ENCODE peak calls at places on chromosome 7, in seven cellular contexts. One of them, this sample, is unnamed. For H3K36me3, the result is how much of the 10 kb centered on the place peaks cover.

GRCh38 chr7:50333266-50333665 is 28.8 kb downstream of the IKZF1 start:
- DNase-seq in prostate gland: no peak
- DNase-seq in heart right ventricle: no peak
- DNase-seq in IMR-90: no peak
- DNase-seq in PC-9: no peak
- DNase-seq in SK-N-SH: peak
- DNase-seq in cardiac muscle cell: no peak
- DNase-seq in this sample: peak

GRCh38 chr7:28272461-28272877 is 91.9 kb upstream of the JAZF1 start:
- DNase-seq in prostate gland: no peak
- DNase-seq in heart right ventricle: peak
- DNase-seq in IMR-90: peak
- DNase-seq in PC-9: no peak
- DNase-seq in SK-N-SH: peak
- DNase-seq in cardiac muscle cell: peak
- DNase-seq in this sample: peak

GRCh38 chr7:36360244-36360643 is 29.4 kb upstream of the ANLN start:
- DNase-seq in prostate gland: no peak
- DNase-seq in heart right ventricle: no peak
- DNase-seq in IMR-90: no peak
- DNase-seq in PC-9: no peak
- DNase-seq in SK-N-SH: no peak
- DNase-seq in cardiac muscle cell: no peak
- DNase-seq in this sample: no peak

GRCh38 chr7:137882806-137883205 is 36.0 kb upstream of the DGKI start:
- DNase-seq in prostate gland: no peak
- DNase-seq in heart right ventricle: no peak
- DNase-seq in IMR-90: peak
- DNase-seq in PC-9: no peak
- DNase-seq in SK-N-SH: no peak
- DNase-seq in cardiac muscle cell: no peak
- DNase-seq in this sample: no peak

GRCh38 chr7:20786779-20787651 is at the start of gene SP8:
- DNase-seq in prostate gland: peak
- DNase-seq in heart right ventricle: peak
- DNase-seq in IMR-90: peak
- DNase-seq in PC-9: no peak
- DNase-seq in SK-N-SH: peak
- DNase-seq in cardiac muscle cell: no peak
- DNase-seq in this sample: no peak

GRCh38 chr7:101138149-101138870 is 11.4 kb downstream of the SERPINE1 start:
- DNase-seq in prostate gland: peak
- DNase-seq in heart right ventricle: peak
- DNase-seq in IMR-90: peak
- DNase-seq in PC-9: peak
- DNase-seq in SK-N-SH: peak
- DNase-seq in cardiac muscle cell: peak
- DNase-seq in this sample: peak

GRCh38 chr7:139416405-139416804 is 56.7 kb downstream of the LUC7L2 start:
- DNase-seq in prostate gland: no peak
- DNase-seq in heart right ventricle: no peak
- DNase-seq in IMR-90: no peak
- DNase-seq in PC-9: no peak
- DNase-seq in SK-N-SH: no peak
- DNase-seq in cardiac muscle cell: no peak
- DNase-seq in this sample: no peak

GRCh38 chr7:67636363-67637355 is 640.0 kb downstream of the TYW1 start:
- DNase-seq in prostate gland: no peak
- DNase-seq in heart right ventricle: no peak
- DNase-seq in IMR-90: no peak
- DNase-seq in PC-9: no peak
- DNase-seq in SK-N-SH: no peak
- DNase-seq in cardiac muscle cell: peak
- DNase-seq in this sample: no peak

GRCh38 chr7:148975896-148976295 is 52.4 kb downstream of the PDIA4 start:
- DNase-seq in prostate gland: no peak
- DNase-seq in heart right ventricle: no peak
- DNase-seq in IMR-90: no peak
- DNase-seq in PC-9: no peak
- DNase-seq in SK-N-SH: no peak
- DNase-seq in cardiac muscle cell: no peak
- DNase-seq in this sample: no peak

GRCh38 chr7:82050134-82050533 is 280.3 kb upstream of the HGF start:
- DNase-seq in prostate gland: no peak
- DNase-seq in heart right ventricle: no peak
- DNase-seq in IMR-90: peak
- DNase-seq in PC-9: peak
- DNase-seq in SK-N-SH: no peak
- DNase-seq in cardiac muscle cell: peak
- DNase-seq in this sample: no peak

GRCh38 chr7:106778656-106779250 is 86.3 kb upstream of the PIK3CG start:
- DNase-seq in prostate gland: no peak
- DNase-seq in heart right ventricle: no peak
- DNase-seq in IMR-90: peak
- DNase-seq in PC-9: peak
- DNase-seq in SK-N-SH: no peak
- DNase-seq in cardiac muscle cell: no peak
- DNase-seq in this sample: no peak

GRCh38 chr7:41641006-41641714 is 61.7 kb downstream of the INHBA start:
- DNase-seq in prostate gland: no peak
- DNase-seq in heart right ventricle: no peak
- DNase-seq in IMR-90: peak
- DNase-seq in PC-9: no peak
- DNase-seq in SK-N-SH: no peak
- DNase-seq in cardiac muscle cell: no peak
- DNase-seq in this sample: no peak

GRCh38 chr7:786472-787255 is 45.6 kb upstream of the SUN1 start:
- DNase-seq in prostate gland: peak
- DNase-seq in heart right ventricle: peak
- DNase-seq in IMR-90: peak
- DNase-seq in PC-9: peak
- DNase-seq in SK-N-SH: peak
- DNase-seq in cardiac muscle cell: peak
- DNase-seq in this sample: peak

GRCh38 chr7:783556-784490 is 48.5 kb upstream of the SUN1 start:
- DNase-seq in prostate gland: no peak
- DNase-seq in heart right ventricle: no peak
- DNase-seq in IMR-90: no peak
- DNase-seq in PC-9: no peak
- DNase-seq in SK-N-SH: no peak
- DNase-seq in cardiac muscle cell: no peak
- DNase-seq in this sample: no peak

GRCh38 chr7:785416-785815 is 46.9 kb upstream of the SUN1 start:
- DNase-seq in prostate gland: no peak
- DNase-seq in heart right ventricle: no peak
- DNase-seq in IMR-90: no peak
- DNase-seq in PC-9: no peak
- DNase-seq in SK-N-SH: no peak
- DNase-seq in cardiac muscle cell: no peak
- DNase-seq in this sample: no peak

GRCh38 chr7:782718-783449 is 49.4 kb upstream of the SUN1 start:
- DNase-seq in prostate gland: no peak
- DNase-seq in heart right ventricle: no peak
- DNase-seq in IMR-90: no peak
- DNase-seq in PC-9: no peak
- DNase-seq in SK-N-SH: no peak
- DNase-seq in cardiac muscle cell: no peak
- DNase-seq in this sample: no peak

GRCh38 chr7:784971-785370 is 47.3 kb upstream of the SUN1 start:
- DNase-seq in prostate gland: no peak
- DNase-seq in heart right ventricle: no peak
- DNase-seq in IMR-90: no peak
- DNase-seq in PC-9: no peak
- DNase-seq in SK-N-SH: no peak
- DNase-seq in cardiac muscle cell: no peak
- DNase-seq in this sample: no peak
- H3K36me3 ChIP-seq in prostate gland: under half
- H3K36me3 ChIP-seq in heart right ventricle: half or more
- H3K36me3 ChIP-seq in IMR-90: under half
- H3K36me3 ChIP-seq in PC-9: under half
- H3K36me3 ChIP-seq in SK-N-SH: half or more
- H3K36me3 ChIP-seq in cardiac muscle cell: under half
- H3K36me3 ChIP-seq in this sample: under half

DNA sequence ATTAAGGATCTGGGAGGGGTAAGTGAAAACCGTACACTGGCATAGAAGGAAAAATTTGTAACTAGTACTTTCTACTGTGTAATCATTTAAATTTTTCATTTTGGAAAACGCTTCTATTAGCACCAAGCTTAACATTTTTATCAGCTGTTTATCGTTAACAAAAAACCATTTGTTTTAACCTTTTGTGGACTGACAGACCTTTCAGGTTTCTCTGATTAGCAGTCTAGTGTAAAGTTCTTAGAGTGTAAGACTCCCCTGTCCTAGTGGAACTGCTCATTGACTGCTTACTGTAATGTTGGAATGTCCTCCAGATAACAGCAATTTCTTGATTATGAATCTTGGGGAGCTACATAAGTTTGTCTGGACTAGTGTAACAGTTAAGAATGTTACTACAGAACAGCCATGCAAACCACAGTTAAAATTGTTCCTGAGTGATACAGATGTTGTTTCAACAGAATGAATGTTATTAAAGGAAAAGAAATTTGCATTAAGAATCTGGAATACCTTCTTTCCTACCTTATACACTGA is 2.0 kb downstream of the DBF4 start:
- DNase-seq in prostate gland: no peak
- DNase-seq in heart right ventricle: no peak
- DNase-seq in IMR-90: peak
- DNase-seq in PC-9: no peak
- DNase-seq in SK-N-SH: no peak
- DNase-seq in cardiac muscle cell: peak
- DNase-seq in this sample: no peak
- H3K36me3 ChIP-seq in prostate gland: under half
- H3K36me3 ChIP-seq in heart right ventricle: under half
- H3K36me3 ChIP-seq in IMR-90: under half
- H3K36me3 ChIP-seq in PC-9: under half
- H3K36me3 ChIP-seq in SK-N-SH: under half
- H3K36me3 ChIP-seq in cardiac muscle cell: under half
- H3K36me3 ChIP-seq in this sample: under half

DNA sequence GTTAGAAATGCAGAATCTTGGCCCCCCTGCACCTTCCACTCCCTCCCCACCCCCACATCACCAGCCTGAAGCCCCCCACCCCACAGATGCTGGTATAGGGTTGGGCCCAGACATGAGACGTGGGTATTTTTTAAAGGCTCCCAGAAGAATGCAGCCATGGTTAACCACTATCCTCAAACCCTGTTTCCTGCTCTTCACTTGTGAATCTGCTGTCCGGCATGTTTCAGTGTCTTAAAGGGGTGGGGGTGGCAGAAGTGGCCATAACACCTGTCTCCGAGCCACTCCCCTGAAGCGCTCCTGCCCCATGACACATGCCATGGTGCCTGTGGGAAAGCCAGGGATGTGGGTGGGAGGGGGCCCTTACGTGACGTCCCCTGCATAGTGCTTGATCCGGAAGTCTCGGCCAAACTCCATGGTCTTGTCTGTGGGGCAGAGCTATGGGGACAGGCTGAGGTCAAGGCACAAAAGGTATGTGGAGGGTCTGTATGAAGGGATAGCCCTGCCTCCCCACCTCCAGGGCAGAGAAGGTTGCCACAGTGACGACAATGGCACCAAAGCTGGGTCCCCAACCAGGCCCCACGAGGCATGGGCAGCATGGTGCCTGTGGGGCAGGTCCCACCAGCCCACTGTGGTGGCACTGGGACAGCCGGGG is 9.6 kb downstream of the MYO1G start:
- DNase-seq in prostate gland: no peak
- DNase-seq in heart right ventricle: no peak
- DNase-seq in IMR-90: no peak
- DNase-seq in PC-9: no peak
- DNase-seq in SK-N-SH: peak
- DNase-seq in cardiac muscle cell: no peak
- DNase-seq in this sample: no peak
- H3K36me3 ChIP-seq in prostate gland: under half
- H3K36me3 ChIP-seq in heart right ventricle: under half
- H3K36me3 ChIP-seq in IMR-90: under half
- H3K36me3 ChIP-seq in PC-9: under half
- H3K36me3 ChIP-seq in SK-N-SH: under half
- H3K36me3 ChIP-seq in cardiac muscle cell: under half
- H3K36me3 ChIP-seq in this sample: half or more

GRCh38 chr7:155711081-155711480 is 66.6 kb downstream of the RBM33 start:
- DNase-seq in prostate gland: no peak
- DNase-seq in heart right ventricle: no peak
- DNase-seq in IMR-90: no peak
- DNase-seq in PC-9: no peak
- DNase-seq in SK-N-SH: no peak
- DNase-seq in cardiac muscle cell: no peak
- DNase-seq in this sample: no peak

GRCh38 chr7:155714702-155715101 is 70.2 kb downstream of the RBM33 start:
- DNase-seq in prostate gland: no peak
- DNase-seq in heart right ventricle: no peak
- DNase-seq in IMR-90: no peak
- DNase-seq in PC-9: no peak
- DNase-seq in SK-N-SH: no peak
- DNase-seq in cardiac muscle cell: no peak
- DNase-seq in this sample: no peak

GRCh38 chr7:155710530-155710929 is 66.1 kb downstream of the RBM33 start:
- DNase-seq in prostate gland: no peak
- DNase-seq in heart right ventricle: no peak
- DNase-seq in IMR-90: no peak
- DNase-seq in PC-9: no peak
- DNase-seq in SK-N-SH: no peak
- DNase-seq in cardiac muscle cell: no peak
- DNase-seq in this sample: no peak

GRCh38 chr7:155715406-155715805 is 70.9 kb downstream of the RBM33 start:
- DNase-seq in prostate gland: no peak
- DNase-seq in heart right ventricle: no peak
- DNase-seq in IMR-90: no peak
- DNase-seq in PC-9: no peak
- DNase-seq in SK-N-SH: no peak
- DNase-seq in cardiac muscle cell: no peak
- DNase-seq in this sample: no peak

DNA sequence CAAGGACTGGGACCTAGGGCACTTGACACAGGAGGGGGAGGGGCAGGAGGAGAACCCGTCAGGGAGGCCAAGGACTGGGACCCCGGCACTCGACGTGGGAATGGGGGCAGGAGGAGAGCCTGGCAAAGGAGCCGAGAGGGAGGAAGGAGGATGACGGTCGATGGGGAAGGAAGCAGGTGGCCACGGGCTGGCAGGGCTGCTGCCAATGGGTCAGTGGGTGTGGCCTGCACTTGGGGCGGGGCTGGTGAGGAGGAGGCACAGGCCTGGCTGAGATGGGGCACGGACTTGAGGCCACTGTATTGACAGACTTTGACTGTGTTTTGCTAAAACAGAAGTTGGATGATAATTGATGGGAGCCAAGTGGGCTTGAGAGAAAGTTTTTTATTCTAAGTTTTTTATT is 68.9 kb downstream of the RBM33 start:
- DNase-seq in prostate gland: no peak
- DNase-seq in heart right ventricle: no peak
- DNase-seq in IMR-90: no peak
- DNase-seq in PC-9: no peak
- DNase-seq in SK-N-SH: peak
- DNase-seq in cardiac muscle cell: no peak
- DNase-seq in this sample: no peak
- H3K36me3 ChIP-seq in prostate gland: under half
- H3K36me3 ChIP-seq in heart right ventricle: half or more
- H3K36me3 ChIP-seq in IMR-90: under half
- H3K36me3 ChIP-seq in PC-9: under half
- H3K36me3 ChIP-seq in SK-N-SH: under half
- H3K36me3 ChIP-seq in cardiac muscle cell: under half
- H3K36me3 ChIP-seq in this sample: half or more

GRCh38 chr7:29884399-29885272 is 78.3 kb downstream of the WIPF3 start:
- DNase-seq in prostate gland: peak
- DNase-seq in heart right ventricle: no peak
- DNase-seq in IMR-90: no peak
- DNase-seq in PC-9: peak
- DNase-seq in SK-N-SH: peak
- DNase-seq in cardiac muscle cell: no peak
- DNase-seq in this sample: no peak
- H3K36me3 ChIP-seq in prostate gland: under half
- H3K36me3 ChIP-seq in heart right ventricle: under half
- H3K36me3 ChIP-seq in IMR-90: under half
- H3K36me3 ChIP-seq in PC-9: under half
- H3K36me3 ChIP-seq in SK-N-SH: under half
- H3K36me3 ChIP-seq in cardiac muscle cell: under half
- H3K36me3 ChIP-seq in this sample: under half